ENCODE peak calls at places on chromosome 14, in four cellular contexts. U, W, H and G are unnamed samples.

GRCh38 chr14:73712540-73713141 is 1.5 kb downstream of the PNMA1 start:
- DNase-seq in U (no peak), W (no peak), H (peak), G (no peak)

GRCh38 chr14:24179961-24180726 is 8.3 kb downstream of the REC8 start:
- DNase-seq in U (no peak), W (no peak), H (no peak), G (no peak)

GRCh38 chr14:64705406-64706118 is 1.3 kb downstream of the PLEKHG3 start:
- DNase-seq in U (no peak), W (no peak), H (no peak), G (no peak)

GRCh38 chr14:88354358-88354757 is 31.1 kb upstream of the SPATA7 start:
- DNase-seq in U (no peak), W (peak), H (no peak), G (no peak)

GRCh38 chr14:93986972-93987371 is 10.1 kb upstream of the CCDC197 start:
- DNase-seq in U (no peak), W (no peak), H (no peak), G (no peak)

GRCh38 chr14:75752086-75752485 is 91.0 kb downstream of the TTLL5 start:
- DNase-seq in U (no peak), W (no peak), H (no peak), G (no peak)

GRCh38 chr14:58636129-58636528 is 1.6 kb upstream of the DACT1 start:
- DNase-seq in U (no peak), W (no peak), H (no peak), G (no peak)

GRCh38 chr14:53953828-53954550 is 2.6 kb downstream of the BMP4 start:
- DNase-seq in U (peak), W (peak), H (no peak), G (peak)

GRCh38 chr14:102094101-102094500 is 7.3 kb upstream of the HSP90AA1 start:
- DNase-seq in U (no peak), W (no peak), H (peak), G (no peak)

GRCh38 chr14:103702497-103703432 is 12.5 kb downstream of the XRCC3 start:
- DNase-seq in U (no peak), W (no peak), H (no peak), G (no peak)

GRCh38 chr14:78790262-78790661 is 620.1 kb downstream of the NRXN3 start:
- DNase-seq in U (no peak), W (no peak), H (no peak), G (no peak)

GRCh38 chr14:93857500-93857899 is 69.2 kb upstream of the PRIMA1 start:
- DNase-seq in U (peak), W (peak), H (no peak), G (peak)

GRCh38 chr14:44149597-44149996 is 357.5 kb downstream of the FSCB start:
- DNase-seq in U (peak), W (peak), H (no peak), G (peak)

GRCh38 chr14:74527736-74528280 is 34.2 kb downstream of the ISCA2 start:
- DNase-seq in U (no peak), W (no peak), H (no peak), G (no peak)

GRCh38 chr14:72742682-72743195 is 151.2 kb downstream of the DPF3 start:
- DNase-seq in U (no peak), W (no peak), H (no peak), G (no peak)

GRCh38 chr14:72869407-72870329 is 24.2 kb downstream of the DPF3 start:
- DNase-seq in U (no peak), W (no peak), H (peak), G (no peak)

GRCh38 chr14:75077794-75078193 is 8.4 kb downstream of the ZC2HC1C start:
- DNase-seq in U (no peak), W (no peak), H (no peak), G (no peak)

GRCh38 chr14:33184587-33184986 is 245.9 kb downstream of the NPAS3 start:
- DNase-seq in U (no peak), W (no peak), H (no peak), G (no peak)

GRCh38 chr14:106586098-106586704 is 1059.8 kb downstream of the TMEM121 start:
- DNase-seq in U (no peak), W (peak), H (peak), G (peak)

GRCh38 chr14:79965896-79966295 is 245.4 kb downstream of the DIO2 start:
- DNase-seq in U (no peak), W (no peak), H (no peak), G (no peak)

GRCh38 chr14:35533357-35534129 is 421 bp upstream of the INSM2 start:
- DNase-seq in U (peak), W (peak), H (peak), G (peak)
- TF ChIP-seq ELF4 in U (no peak), W (no peak), H (no peak), G (no peak)

GRCh38 chr14:20116748-20117147 is 6.2 kb downstream of the OR4K17 start:
- DNase-seq in U (no peak), W (no peak), H (peak), G (no peak)

DNA sequence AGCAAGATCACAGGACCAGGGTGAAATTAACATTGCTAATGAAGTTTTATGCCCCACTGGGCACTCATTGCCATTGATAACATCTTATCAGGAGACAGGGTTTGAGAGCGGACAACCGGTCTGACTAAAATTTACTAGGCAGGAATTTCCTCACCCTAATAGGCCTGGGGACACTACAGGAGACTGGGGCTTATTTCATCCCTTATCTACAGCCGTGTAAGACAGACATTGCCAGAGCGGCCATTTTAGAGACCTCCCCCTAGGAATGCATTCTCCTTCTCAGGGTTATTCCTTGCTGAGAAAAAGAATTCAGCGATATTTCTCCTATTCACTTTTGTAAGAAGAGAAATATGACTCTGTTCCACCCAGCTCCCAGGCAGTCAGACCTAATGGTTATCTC is 8.3 kb downstream of the OR4K17 start:
- DNase-seq in U (no peak), W (no peak), H (no peak), G (no peak)
- TF ChIP-seq ELF4 in U (no peak), W (no peak), H (no peak), G (no peak)

GRCh38 chr14:85074955-85075354 is 455.0 kb upstream of the FLRT2 start:
- DNase-seq in U (no peak), W (no peak), H (no peak), G (no peak)
- TF ChIP-seq ELF4 in U (no peak), W (no peak), H (no peak), G (no peak)

GRCh38 chr14:77303417-77304156 is 17.1 kb downstream of the POMT2 start:
- DNase-seq in U (no peak), W (peak), H (peak), G (no peak)
- TF ChIP-seq ELF4 in U (no peak), W (no peak), H (no peak), G (no peak)

GRCh38 chr14:70171719-70172118 is 17.0 kb downstream of the SLC8A3 start:
- DNase-seq in U (no peak), W (no peak), H (no peak), G (no peak)

GRCh38 chr14:70180718-70181117 is 8.0 kb downstream of the SLC8A3 start:
- DNase-seq in U (no peak), W (no peak), H (no peak), G (no peak)

GRCh38 chr14:70173569-70173968 is 15.2 kb downstream of the SLC8A3 start:
- DNase-seq in U (no peak), W (no peak), H (no peak), G (no peak)

GRCh38 chr14:70181276-70181675 is 7.5 kb downstream of the SLC8A3 start:
- DNase-seq in U (no peak), W (no peak), H (no peak), G (no peak)

DNA sequence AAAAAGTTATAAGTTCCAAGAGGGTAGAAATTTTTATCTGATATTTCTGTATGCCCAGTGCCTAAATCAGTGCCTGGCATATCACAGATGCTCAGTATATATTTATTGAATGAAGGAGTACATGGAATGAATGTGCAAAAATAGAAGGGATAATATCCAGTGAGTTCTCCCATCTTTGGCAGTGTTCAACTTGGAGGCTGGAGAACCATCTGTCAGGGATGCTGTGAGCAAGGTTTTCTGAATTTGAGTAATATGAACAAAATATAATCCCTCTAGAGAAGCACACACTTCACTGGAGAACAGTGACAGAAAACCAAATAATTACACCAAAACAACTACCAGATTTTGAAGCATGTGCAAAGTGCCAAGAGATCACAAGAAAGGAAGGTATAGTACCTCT is 11.7 kb downstream of the SLC8A3 start:
- DNase-seq in U (no peak), W (no peak), H (no peak), G (no peak)
- TF ChIP-seq ELF4 in U (no peak), W (no peak), H (no peak), G (no peak)

GRCh38 chr14:67168110-67168441 is 21.2 kb upstream of the GARIN2 start:
- DNase-seq in U (no peak), W (no peak), H (no peak), G (no peak)

GRCh38 chr14:67162390-67162789 is 26.9 kb upstream of the GARIN2 start:
- DNase-seq in U (no peak), W (no peak), H (no peak), G (no peak)

GRCh38 chr14:67170706-67171105 is 18.5 kb upstream of the GARIN2 start:
- DNase-seq in U (no peak), W (no peak), H (no peak), G (no peak)

GRCh38 chr14:67167420-67168109 is 21.7 kb upstream of the GARIN2 start:
- DNase-seq in U (no peak), W (peak), H (no peak), G (no peak)

DNA sequence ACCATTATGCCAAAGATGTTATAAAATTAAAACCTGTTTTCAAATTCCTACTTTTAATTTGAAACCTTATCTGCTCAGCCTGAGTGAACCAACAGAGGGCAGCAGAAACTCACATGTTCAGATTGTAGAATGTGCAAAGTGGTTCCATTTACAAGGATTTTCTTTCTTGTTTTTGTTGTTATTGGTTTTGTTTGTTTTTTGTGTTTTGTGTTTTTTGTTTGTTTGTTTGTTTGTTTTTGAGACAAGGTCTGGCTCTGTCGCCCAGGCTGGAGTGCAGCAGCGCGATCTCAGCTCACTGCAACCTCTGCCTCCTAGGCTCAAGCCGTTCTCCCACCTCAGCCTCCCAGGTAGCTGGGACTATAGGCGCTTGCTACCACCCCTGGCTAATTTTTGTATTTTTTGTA is 22.8 kb upstream of the GARIN2 start:
- DNase-seq in U (peak), W (no peak), H (no peak), G (peak)
- TF ChIP-seq ELF4 in U (no peak), W (no peak), H (peak), G (no peak)

GRCh38 chr14:60565211-60565610 is 56.3 kb downstream of the SIX6 start:
- DNase-seq in U (no peak), W (no peak), H (no peak), G (no peak)

GRCh38 chr14:60561845-60562746 is 53.1 kb downstream of the SIX6 start:
- DNase-seq in U (peak), W (peak), H (peak), G (peak)

DNA sequence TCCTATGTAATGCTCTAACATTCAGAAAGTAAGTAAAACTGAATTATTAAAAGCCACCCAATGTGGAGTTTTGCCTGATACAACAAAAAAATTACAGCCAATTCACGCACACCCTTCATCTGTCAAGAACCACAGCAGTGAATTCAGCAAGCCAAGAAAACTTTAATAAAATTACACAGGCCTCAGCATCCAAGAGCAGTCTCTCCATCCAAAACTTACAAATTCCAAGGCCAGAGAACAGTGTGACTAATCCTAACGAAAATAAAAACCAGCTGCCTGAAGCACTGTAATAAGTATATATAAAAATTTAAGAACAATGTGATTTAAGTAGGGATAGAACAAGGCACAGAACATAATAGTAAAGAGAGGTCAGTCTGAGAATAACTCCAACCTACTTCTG is 54.2 kb downstream of the SIX6 start:
- DNase-seq in U (no peak), W (no peak), H (no peak), G (no peak)
- TF ChIP-seq ELF4 in U (no peak), W (no peak), H (no peak), G (no peak)

GRCh38 chr14:31258427-31259039 is 50.9 kb upstream of the HECTD1 start:
- DNase-seq in U (no peak), W (no peak), H (no peak), G (no peak)

GRCh38 chr14:31261523-31261858 is 53.9 kb upstream of the HECTD1 start:
- DNase-seq in U (no peak), W (no peak), H (no peak), G (no peak)

GRCh38 chr14:31265701-31266398 is 58.3 kb upstream of the HECTD1 start:
- DNase-seq in U (no peak), W (peak), H (no peak), G (no peak)

GRCh38 chr14:31263485-31264133 is 56.0 kb upstream of the HECTD1 start:
- DNase-seq in U (no peak), W (peak), H (no peak), G (no peak)

DNA sequence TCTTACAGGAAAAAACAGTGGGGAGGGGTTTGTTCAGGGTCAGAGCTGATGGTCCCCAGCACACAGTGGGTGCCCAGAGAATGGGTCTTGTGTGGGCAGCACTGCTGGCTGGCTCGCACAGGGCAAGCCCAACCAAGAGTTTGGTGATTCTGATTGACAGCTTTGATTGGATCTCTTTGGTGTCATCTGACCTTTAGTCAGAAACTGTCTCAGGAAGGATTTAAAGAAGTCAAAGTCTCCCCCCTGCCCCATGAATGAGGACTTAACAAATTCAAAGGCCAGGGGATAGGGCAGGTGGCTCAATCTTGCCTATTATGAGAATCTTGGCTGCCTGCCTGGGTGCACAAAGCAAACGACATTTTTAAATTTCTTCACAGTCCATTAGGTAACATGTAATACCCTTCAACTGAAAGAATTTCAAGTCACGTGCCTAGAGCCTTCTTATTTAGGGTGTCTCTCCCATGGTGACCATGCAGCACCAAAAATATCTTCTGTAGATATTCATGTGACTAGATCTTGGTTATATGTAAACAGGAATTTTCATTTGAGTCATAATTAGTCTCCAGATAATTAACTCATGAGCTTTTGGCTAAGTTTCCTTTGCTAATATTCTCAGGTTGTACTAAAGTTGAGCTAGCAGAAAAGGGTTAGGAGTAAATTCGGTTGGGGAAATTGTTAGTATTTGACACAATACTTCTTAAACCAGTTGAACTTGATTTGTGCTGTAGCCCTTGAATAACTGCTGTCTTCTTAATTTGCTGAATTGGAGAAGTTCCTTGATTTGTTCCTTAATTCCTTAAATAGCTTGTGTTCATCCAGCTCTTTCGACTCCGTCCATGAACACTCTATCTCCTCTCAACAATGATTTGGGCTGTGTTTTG is 54.5 kb upstream of the HECTD1 start:
- DNase-seq in U (no peak), W (peak), H (no peak), G (no peak)
- TF ChIP-seq ELF4 in U (no peak), W (no peak), H (no peak), G (no peak)

GRCh38 chr14:21047378-21047781 is 5.2 kb downstream of the RNASE7 start:
- DNase-seq in U (no peak), W (no peak), H (no peak), G (no peak)

GRCh38 chr14:21043387-21044105 is 1.4 kb downstream of the RNASE7 start:
- DNase-seq in U (no peak), W (no peak), H (no peak), G (no peak)

GRCh38 chr14:21041676-21042433 is at the start of gene RNASE7:
- DNase-seq in U (no peak), W (no peak), H (no peak), G (no peak)

GRCh38 chr14:21042918-21043317 is 756 bp downstream of the RNASE7 start:
- DNase-seq in U (no peak), W (no peak), H (no peak), G (no peak)

DNA sequence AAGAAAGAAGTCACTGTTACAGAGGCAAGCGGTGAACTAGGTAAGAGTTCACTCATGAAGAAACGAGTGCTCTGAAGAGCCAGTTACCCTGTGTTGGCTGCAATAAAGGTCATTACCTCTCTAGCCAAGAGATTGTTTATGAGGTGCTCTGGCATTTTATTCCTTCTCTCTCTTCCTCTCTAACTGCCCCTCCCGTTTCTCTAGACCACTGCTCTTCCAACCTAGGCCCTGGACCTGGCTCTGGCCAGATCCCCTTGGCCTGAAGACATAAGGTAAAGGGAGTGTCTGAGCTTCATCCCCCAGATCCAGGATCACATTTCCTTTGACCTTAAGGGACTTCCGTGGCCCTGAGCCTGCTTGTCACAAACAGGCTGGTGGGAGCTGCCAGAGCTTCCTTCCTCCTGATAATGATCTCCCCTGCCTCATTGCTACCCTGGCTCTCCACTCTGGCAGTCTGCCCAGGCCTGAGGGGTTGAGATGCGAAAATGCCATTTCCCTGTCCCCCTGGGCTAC is 2.0 kb downstream of the RNASE7 start:
- DNase-seq in U (no peak), W (peak), H (no peak), G (no peak)
- TF ChIP-seq ELF4 in U (no peak), W (no peak), H (no peak), G (no peak)

GRCh38 chr14:100012478-100012925 is 52.7 kb upstream of the EVL start:
- DNase-seq in U (no peak), W (no peak), H (no peak), G (no peak)
- TF ChIP-seq ELF4 in U (no peak), W (no peak), H (no peak), G (no peak)